ENCODE peak calls at places on chromosome 3, in five cellular contexts. Y is prostate gland, G is heart left ventricle, L is body of pancreas, S is K562. E is an unnamed sample. For H3K4me1 and H3K36me3, the result is how much of the 10 kb centered on the place peaks cover.

GRCh38 chr3:26236991-26237682 is 385.4 kb upstream of the LRRC3B start:
- DNase-seq in Y (no peak), G (peak), L (no peak), S (no peak), E (no peak)

GRCh38 chr3:141887051-141887450 is 10.6 kb downstream of the ATP1B3 start:
- DNase-seq in L (no peak), Y (no peak), S (no peak), G (no peak), E (no peak)

GRCh38 chr3:99760602-99761001 is 57.1 kb upstream of the CMSS1 start:
- DNase-seq in Y (no peak), L (no peak), G (no peak), S (no peak), E (no peak)

GRCh38 chr3:84967767-84968581 is 9.2 kb downstream of the CADM2 start:
- DNase-seq in S (no peak), G (no peak), Y (no peak), L (no peak), E (no peak)

GRCh38 chr3:170117134-170117533 is 64.4 kb downstream of the PHC3 start:
- DNase-seq in Y (no peak), L (no peak), S (peak), G (no peak), E (no peak)

GRCh38 chr3:143427626-143428025 is 308.1 kb downstream of the CHST2 start:
- DNase-seq in G (no peak), Y (no peak), L (no peak), S (no peak), E (no peak)

GRCh38 chr3:52787672-52788625 is 6.6 kb upstream of the ITIH3 start:
- DNase-seq in S (no peak), Y (no peak), G (no peak), L (no peak), E (no peak)

GRCh38 chr3:60809857-60810256 is 441.4 kb downstream of the FHIT start:
- DNase-seq in Y (no peak), S (no peak), L (no peak), G (no peak), E (no peak)

GRCh38 chr3:39281533-39281932 is 1.7 kb upstream of the CX3CR1 start:
- DNase-seq in Y (no peak), L (no peak), G (no peak), S (no peak), E (no peak)

GRCh38 chr3:73409405-73409804 is 215.3 kb downstream of the PDZRN3 start:
- DNase-seq in L (no peak), S (no peak), Y (no peak), G (no peak), E (no peak)

GRCh38 chr3:48248095-48248863 is 7.4 kb downstream of the ZNF589 start:
- DNase-seq in G (no peak), L (no peak), S (no peak), Y (no peak), E (no peak)

GRCh38 chr3:137105277-137105977 is 147.6 kb downstream of the IL20RB start:
- DNase-seq in S (peak), Y (peak), G (no peak), L (no peak), E (no peak)

GRCh38 chr3:124347418-124347817 is 355.5 kb upstream of the ROPN1 start:
- DNase-seq in L (no peak), S (no peak), G (no peak), Y (no peak), E (no peak)

GRCh38 chr3:100833483-100833882 is 124.2 kb downstream of the TFG start:
- DNase-seq in G (no peak), Y (no peak), S (no peak), L (no peak), E (no peak)

GRCh38 chr3:14894085-14894484 is 53.3 kb upstream of the NR2C2 start:
- DNase-seq in L (no peak), S (no peak), G (no peak), Y (no peak), E (no peak)

GRCh38 chr3:180116203-180116602 is 79.5 kb upstream of the PEX5L start:
- DNase-seq in G (no peak), Y (no peak), S (no peak), L (no peak), E (no peak)

GRCh38 chr3:9208713-9209112 is 40.7 kb downstream of the SRGAP3 start:
- DNase-seq in G (no peak), Y (no peak), S (no peak), L (no peak), E (no peak)
- H3K4me1 ChIP-seq in G (under half), Y (under half), S (under half), L (under half), E (under half)

DNA sequence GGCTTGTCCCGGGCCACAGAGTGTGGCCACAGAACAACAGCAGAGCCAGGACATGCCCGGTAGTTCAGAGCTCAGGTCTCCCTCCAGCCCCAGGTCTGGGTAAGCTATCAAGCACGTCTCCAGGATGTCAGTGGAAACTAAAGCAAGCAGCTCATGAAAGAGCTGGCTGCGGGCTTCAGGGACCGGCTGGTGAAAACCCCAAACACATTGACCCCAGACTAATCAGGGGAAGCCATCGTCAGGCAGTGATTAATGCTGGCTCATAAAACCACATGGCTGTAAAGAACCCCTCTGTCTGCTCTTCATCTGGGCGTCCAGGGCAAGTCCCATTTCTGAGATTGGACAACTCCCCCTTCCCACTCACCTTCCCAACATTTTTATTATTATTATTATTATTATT is 37.8 kb downstream of the LMCD1 start:
- DNase-seq in G (no peak), S (no peak), Y (no peak), L (no peak), E (no peak)
- H3K36me3 ChIP-seq in G (under half), S (under half), Y (under half), L (under half), E (under half)

GRCh38 chr3:30690199-30690598 is 83.8 kb downstream of the TGFBR2 start:
- DNase-seq in Y (no peak), S (no peak), G (no peak), L (no peak), E (no peak)

GRCh38 chr3:30689202-30689641 is 82.8 kb downstream of the TGFBR2 start:
- DNase-seq in Y (peak), L (peak), G (peak), S (no peak), E (peak)

GRCh38 chr3:30691944-30692343 is 85.5 kb downstream of the TGFBR2 start:
- DNase-seq in L (no peak), S (no peak), G (no peak), Y (no peak), E (no peak)

GRCh38 chr3:30692498-30693130 is 86.2 kb downstream of the TGFBR2 start:
- DNase-seq in S (no peak), G (no peak), Y (no peak), L (no peak), E (no peak)

GRCh38 chr3:30691249-30691880 is 85.0 kb downstream of the TGFBR2 start:
- DNase-seq in S (no peak), G (no peak), Y (no peak), L (no peak), E (no peak)
- H3K4me1 ChIP-seq in S (under half), G (half or more), Y (under half), L (half or more), E (under half)

GRCh38 chr3:132488136-132488535 is 70.8 kb downstream of the DNAJC13 start:
- DNase-seq in G (no peak), Y (no peak), S (no peak), L (no peak), E (no peak)
- H3K36me3 ChIP-seq in G (under half), Y (under half), S (under half), L (under half), E (under half)

GRCh38 chr3:188223936-188224335 is 70.0 kb downstream of the LPP start:
- DNase-seq in G (no peak), L (no peak), S (no peak), Y (no peak), E (no peak)
- H3K4me1 ChIP-seq in G (half or more), L (under half), S (under half), Y (under half), E (under half)